ENCODE peak calls at places on chromosome 21, in seven cellular contexts. T is H9, C is Kasumi-1, V is GM20000, B is osteocyte, W is NCI-H446, N is endothelial cell of umbilical vein. S is an unnamed sample.

GRCh38 chr21:41342035-41342434 is 19.8 kb upstream of the MX2 start:
- DNase-seq in T (no peak), C (no peak), V (no peak), B (peak), W (no peak), N (no peak), S (no peak)

GRCh38 chr21:41170442-41170841 is 2.5 kb downstream of the BACE2 start:
- DNase-seq in T (peak), C (peak), V (peak), B (no peak), W (no peak), N (peak), S (peak)

GRCh38 chr21:33844104-33844889 is 71.3 kb downstream of the ATP5PO start:
- DNase-seq in T (no peak), C (no peak), V (no peak), B (no peak), W (no peak), N (no peak), S (no peak)

GRCh38 chr21:42258885-42259407 is 40.0 kb downstream of the ABCG1 start:
- DNase-seq in T (no peak), C (no peak), V (no peak), B (no peak), W (no peak), N (no peak), S (no peak)

GRCh38 chr21:33761104-33762036 is 119.1 kb downstream of the ITSN1 start:
- DNase-seq in T (no peak), C (peak), V (no peak), B (no peak), W (no peak), N (peak), S (no peak)

GRCh38 chr21:43191521-43191920 is 22.7 kb downstream of the CRYAA start:
- DNase-seq in T (peak), C (no peak), V (no peak), B (peak), W (no peak), N (no peak), S (peak)

GRCh38 chr21:14687277-14687642 is 141.1 kb upstream of the SAMSN1 start:
- DNase-seq in T (no peak), C (peak), V (no peak), B (no peak), W (no peak), N (no peak), S (no peak)

GRCh38 chr21:43598416-43599120 is 60.7 kb downstream of the HSF2BP start:
- DNase-seq in T (no peak), C (no peak), V (no peak), B (no peak), W (no peak), N (no peak), S (no peak)

GRCh38 chr21:45859041-45859761 is 122.4 kb upstream of the COL6A1 start:
- DNase-seq in T (no peak), C (no peak), V (no peak), B (peak), W (no peak), N (no peak), S (no peak)

GRCh38 chr21:36321325-36322082 is 1.5 kb downstream of the MORC3 start:
- DNase-seq in T (peak), C (peak), V (no peak), B (no peak), W (peak), N (peak), S (peak)

GRCh38 chr21:38491536-38491935 is 6.7 kb downstream of the ERG start:
- DNase-seq in T (no peak), C (no peak), V (no peak), B (no peak), W (no peak), N (peak), S (no peak)

GRCh38 chr21:32918467-32919140 is 107.1 kb upstream of the OLIG2 start:
- DNase-seq in T (no peak), C (no peak), V (no peak), B (no peak), W (no peak), N (no peak), S (no peak)

GRCh38 chr21:46059195-46059594 is 38.7 kb upstream of the COL6A2 start:
- DNase-seq in T (no peak), C (no peak), V (no peak), B (no peak), W (no peak), N (no peak), S (no peak)

GRCh38 chr21:17388226-17388625 is 124.6 kb upstream of the CXADR start:
- DNase-seq in T (no peak), C (peak), V (no peak), B (no peak), W (peak), N (no peak), S (no peak)

GRCh38 chr21:16908087-16908486 is 604.8 kb upstream of the CXADR start:
- DNase-seq in T (no peak), C (no peak), V (no peak), B (no peak), W (no peak), N (no peak), S (peak)

GRCh38 chr21:28762357-28762735 is 230.3 kb downstream of the LTN1 start:
- DNase-seq in T (no peak), C (no peak), V (no peak), B (no peak), W (no peak), N (no peak), S (no peak)

GRCh38 chr21:22575165-22575584 is 1577.0 kb downstream of the NCAM2 start:
- DNase-seq in T (peak), C (peak), V (no peak), B (no peak), W (peak), N (peak), S (peak)

GRCh38 chr21:28099296-28099695 is 893.4 kb downstream of the LTN1 start:
- DNase-seq in T (no peak), C (no peak), V (no peak), B (no peak), W (peak), N (no peak), S (no peak)

GRCh38 chr21:43880111-43880985 is 15.3 kb downstream of the AGPAT3 start:
- DNase-seq in T (no peak), C (no peak), V (no peak), B (no peak), W (no peak), N (no peak), S (no peak)

GRCh38 chr21:43323244-43324005 is 103.5 kb downstream of the SIK1 start:
- DNase-seq in T (no peak), C (no peak), V (no peak), B (no peak), W (no peak), N (no peak), S (peak)